ENCODE peak calls at places on chromosomes 2 and 18, in nine cellular contexts. R is NCI-H510A; T is germinal center; L is GM12865; B is NCI-H774; H is stimulated activated CD4-positive, alpha-beta T cell treated with anti-CD3 and anti-CD28 coated beads, Interleukin-4, amount 100 ng/mL, for 24 hours; X is HTR-8/SVneo; S is spleen; O is WTC11. K is an unnamed sample.

GRCh38 chr18:62384610-62385097 is 59.5 kb downstream of the TNFRSF11A start:
- DNase-seq in R (no peak), T (no peak), L (no peak), B (no peak), H (no peak), X (peak), S (no peak), O (peak), K (peak)

GRCh38 chr2:6826081-6826913 is 39.4 kb downstream of the CMPK2 start:
- DNase-seq in R (no peak), T (peak), L (peak), B (no peak), H (peak), X (no peak), S (no peak), O (peak), K (peak)

GRCh38 chr18:11096839-11097750 is 52.3 kb downstream of the PIEZO2 start:
- DNase-seq in R (no peak), T (no peak), L (no peak), B (no peak), H (no peak), X (no peak), S (no peak), O (no peak), K (no peak)

GRCh38 chr18:64710105-64710861 is 561.4 kb upstream of the LINC00305 start:
- DNase-seq in R (no peak), T (no peak), L (no peak), B (no peak), H (no peak), X (no peak), S (no peak), O (no peak), K (no peak)

GRCh38 chr18:22900558-22901183 is 32.5 kb upstream of the RBBP8 start:
- DNase-seq in R (no peak), T (no peak), L (no peak), B (no peak), H (no peak), X (no peak), S (no peak), O (no peak), K (no peak)

GRCh38 chr2:28277466-28277865 is 115.2 kb upstream of the FOSL2 start:
- DNase-seq in R (peak), T (no peak), L (no peak), B (peak), H (no peak), X (no peak), S (no peak), O (no peak), K (no peak)

GRCh38 chr2:45845058-45845457 is 193.6 kb downstream of the PRKCE start:
- DNase-seq in R (no peak), T (no peak), L (peak), B (no peak), H (no peak), X (no peak), S (no peak), O (no peak), K (no peak)

GRCh38 chr18:79851981-79852380 is 54.2 kb downstream of the KCNG2 start:
- DNase-seq in R (no peak), T (no peak), L (no peak), B (no peak), H (no peak), X (no peak), S (peak), O (no peak), K (no peak)

GRCh38 chr18:33670052-33670451 is 92.0 kb downstream of the ASXL3 start:
- DNase-seq in R (no peak), T (no peak), L (no peak), B (no peak), H (no peak), X (no peak), S (no peak), O (no peak), K (no peak)

GRCh38 chr2:27716301-27717069 is 52.8 kb downstream of the SLC4A1AP start:
- DNase-seq in R (no peak), T (no peak), L (no peak), B (no peak), H (no peak), X (no peak), S (no peak), O (peak), K (no peak)

GRCh38 chr2:181354626-181355025 is 102.6 kb upstream of the ITGA4 start:
- DNase-seq in R (no peak), T (no peak), L (no peak), B (no peak), H (no peak), X (peak), S (no peak), O (no peak), K (peak)

GRCh38 chr2:75200140-75200985 is 1.0 kb upstream of the TACR1 start:
- DNase-seq in R (peak), T (no peak), L (peak), B (peak), H (no peak), X (peak), S (peak), O (peak), K (peak)

GRCh38 chr2:27494944-27495554 is at the start of gene FNDC4:
- DNase-seq in R (peak), T (peak), L (no peak), B (no peak), H (peak), X (no peak), S (peak), O (peak), K (peak)

GRCh38 chr18:3710712-3711269 is 260.8 kb downstream of the TGIF1 start:
- DNase-seq in R (no peak), T (no peak), L (no peak), B (no peak), H (no peak), X (peak), S (peak), O (no peak), K (no peak)

GRCh38 chr2:235647836-235648235 is 154.0 kb downstream of the AGAP1 start:
- DNase-seq in R (no peak), T (no peak), L (no peak), B (no peak), H (no peak), X (no peak), S (no peak), O (no peak), K (no peak)

GRCh38 chr2:216927163-216927562 is 67.3 kb upstream of the TNP1 start:
- DNase-seq in R (no peak), T (no peak), L (no peak), B (no peak), H (no peak), X (no peak), S (no peak), O (no peak), K (no peak)

GRCh38 chr2:208466133-208466919 is 59.7 kb downstream of the PTH2R start:
- DNase-seq in R (peak), T (peak), L (peak), B (peak), H (no peak), X (peak), S (no peak), O (peak), K (peak)

GRCh38 chr2:158826965-158827364 is 31.8 kb downstream of the DAPL1 start:
- DNase-seq in R (no peak), T (no peak), L (no peak), B (no peak), H (no peak), X (no peak), S (no peak), O (no peak), K (no peak)

GRCh38 chr18:75931079-75931478 is 503.6 kb upstream of the SMIM21 start:
- DNase-seq in R (no peak), T (no peak), L (no peak), B (no peak), H (no peak), X (no peak), S (no peak), O (no peak), K (no peak)

GRCh38 chr2:136332436-136333095 is 214.6 kb upstream of the CXCR4 start:
- DNase-seq in R (no peak), T (no peak), L (no peak), B (no peak), H (no peak), X (no peak), S (no peak), O (no peak), K (no peak)

GRCh38 chr2:191228333-191228732 is 16.9 kb upstream of the MYO1B start:
- DNase-seq in R (no peak), T (no peak), L (no peak), B (no peak), H (no peak), X (no peak), S (no peak), O (no peak), K (no peak)

GRCh38 chr2:222743263-222743865 is 71.9 kb downstream of the MOGAT1 start:
- DNase-seq in R (no peak), T (no peak), L (peak), B (no peak), H (no peak), X (no peak), S (no peak), O (no peak), K (no peak)

GRCh38 chr2:211690736-211691135 is 847.9 kb downstream of the ERBB4 start:
- DNase-seq in R (no peak), T (no peak), L (no peak), B (no peak), H (no peak), X (no peak), S (no peak), O (no peak), K (no peak)

GRCh38 chr2:164937864-164938401 is 17.4 kb downstream of the SLC38A11 start:
- DNase-seq in R (no peak), T (no peak), L (no peak), B (peak), H (no peak), X (no peak), S (no peak), O (no peak), K (no peak)

GRCh38 chr2:186883666-186884065 is 34.7 kb upstream of the ZSWIM2 start:
- DNase-seq in R (no peak), T (no peak), L (no peak), B (no peak), H (no peak), X (no peak), S (no peak), O (no peak), K (no peak)

K was measured in RWPE1.